ENCODE peak calls at places on chromosomes 5 and 9, in ten cellular contexts. P is activated CD4-positive, CD25-positive, alpha-beta regulatory T cell; K is GM06990; B is CD8-positive, alpha-beta memory T cell; X is CMK; M is activated CD4-positive, alpha-beta memory T cell treated with anti-CD3 and anti-CD28 coated beads for 36 hours; W is ELF-1; I is astrocyte; T is heart right ventricle; J is activated CD8-positive, alpha-beta memory T cell treated with anti-CD3 and anti-CD28 coated beads for 48 hours. R is an unnamed sample.

GRCh38 chr9:113649054-113649453 is 185.5 kb downstream of the RGS3 start:
- DNase-seq in P (no peak), K (no peak), B (no peak), X (no peak), M (no peak), W (no peak), I (no peak), T (peak), J (no peak), R (no peak)

GRCh38 chr9:14096182-14096922 is 217.6 kb downstream of the NFIB start:
- DNase-seq in P (no peak), K (no peak), B (no peak), X (no peak), M (no peak), W (peak), I (peak), T (peak), J (no peak), R (no peak)

GRCh38 chr5:32172908-32173393 is 1.2 kb downstream of the GOLPH3 start:
- DNase-seq in P (no peak), K (no peak), B (no peak), X (no peak), M (no peak), W (no peak), I (peak), T (no peak), J (no peak), R (no peak)

GRCh38 chr5:53430618-53431252 is 49.7 kb upstream of the FST start:
- DNase-seq in P (no peak), K (no peak), B (no peak), X (no peak), M (no peak), W (peak), I (peak), T (no peak), J (no peak), R (no peak)

GRCh38 chr9:79185866-79186265 is 385.9 kb upstream of the TLE4 start:
- DNase-seq in P (no peak), K (no peak), B (no peak), X (no peak), M (no peak), W (no peak), I (peak), T (no peak), J (no peak), R (no peak)

GRCh38 chr5:177128551-177128976 is 5.0 kb upstream of the NSD1 start:
- DNase-seq in P (no peak), K (no peak), B (no peak), X (no peak), M (peak), W (no peak), I (no peak), T (no peak), J (no peak), R (no peak)

GRCh38 chr9:79857188-79857587 is 285.4 kb downstream of the TLE4 start:
- DNase-seq in P (no peak), K (no peak), B (no peak), X (no peak), M (no peak), W (no peak), I (no peak), T (no peak), J (no peak), R (no peak)

GRCh38 chr5:126003309-126003708 is 419.9 kb upstream of the GRAMD2B start:
- DNase-seq in P (no peak), K (no peak), B (no peak), X (no peak), M (no peak), W (no peak), I (peak), T (peak), J (no peak), R (no peak)

GRCh38 chr5:655406-655805 is 37.7 kb downstream of the TPPP start:
- DNase-seq in P (no peak), K (no peak), B (no peak), X (no peak), M (no peak), W (no peak), I (no peak), T (no peak), J (no peak), R (no peak)